ENCODE peak calls at places on chromosome 20, in seven cellular contexts. M is Calu3, D is psoas muscle, R is left lung, E is K562, I is fibroblast of the aortic adventitia, G is neural crest cell. A is an unnamed sample.

GRCh38 chr20:47607208-47607613 is 105.5 kb downstream of the NCOA3 start:
- DNase-seq in I (peak; percentile 69), D (no peak), G (no peak), M (no peak), R (no peak), E (peak; percentile 66), A (no peak)

GRCh38 chr20:24098886-24099285 is 110.3 kb upstream of the GGTLC1 start:
- DNase-seq in D (no peak), E (no peak), R (no peak), M (no peak), I (peak; percentile 66), G (no peak), A (no peak)

GRCh38 chr20:53723045-53723444 is 129.4 kb upstream of the ZNF217 start:
- DNase-seq in G (no peak), R (no peak), E (no peak), I (no peak), M (no peak), D (no peak), A (no peak)

GRCh38 chr20:38633577-38634093 is 32.0 kb downstream of the ARHGAP40 start:
- DNase-seq in M (peak; percentile 84), E (peak; percentile 82), G (peak; percentile 82), D (no peak), I (peak; percentile 36), R (no peak), A (peak; percentile 67)

GRCh38 chr20:52031574-52032303 is 159.8 kb downstream of the ZFP64 start:
- DNase-seq in E (no peak), G (no peak), R (no peak), M (no peak), I (peak; percentile 33), D (no peak), A (no peak)

GRCh38 chr20:53834044-53834442 is 236.4 kb downstream of the BCAS1 start:
- DNase-seq in M (no peak), G (no peak), D (no peak), E (no peak), R (no peak), I (no peak), A (peak; percentile 56)

GRCh38 chr20:23407770-23408467 is 13.4 kb downstream of the NAPB start:
- DNase-seq in R (no peak), G (no peak), M (no peak), I (no peak), D (no peak), E (no peak), A (peak; percentile 62)

GRCh38 chr20:13524339-13524738 is 114.4 kb downstream of the TASP1 start:
- DNase-seq in R (no peak), I (no peak), D (no peak), G (no peak), E (no peak), M (no peak), A (no peak)

GRCh38 chr20:49889245-49889942 is 25.9 kb downstream of the SPATA2 start:
- DNase-seq in D (no peak), M (no peak), R (no peak), G (no peak), E (no peak), I (no peak), A (no peak)

GRCh38 chr20:29876911-29877285 is 1380.6 kb upstream of the DEFB115 start:
- DNase-seq in G (no peak), E (no peak), D (no peak), I (no peak), R (no peak), M (no peak), A (no peak)

GRCh38 chr20:2178328-2179232 is 77.0 kb downstream of the STK35 start:
- DNase-seq in E (peak; percentile 6), G (no peak), D (no peak), R (no peak), I (peak; percentile 14), M (no peak), A (no peak)

GRCh38 chr20:63366658-63367360 is 5.7 kb upstream of the CHRNA4 start:
- DNase-seq in R (no peak), I (no peak), E (no peak), D (no peak), M (no peak), G (no peak), A (no peak)

GRCh38 chr20:54062812-54063280 is 7.5 kb downstream of the BCAS1 start:
- DNase-seq in M (peak; percentile 33), I (peak; percentile 65), E (peak; percentile 62), G (no peak), R (no peak), D (no peak), A (peak; percentile 73)

GRCh38 chr20:47298624-47299023 is 57.9 kb downstream of the ZMYND8 start:
- DNase-seq in D (no peak), G (no peak), M (no peak), I (no peak), E (no peak), R (no peak), A (no peak)

GRCh38 chr20:17059465-17059864 is 167.4 kb upstream of the PCSK2 start:
- DNase-seq in M (no peak), E (no peak), I (no peak), R (peak; percentile 44), G (no peak), D (no peak), A (no peak)

GRCh38 chr20:37379967-37380828 is 34.3 kb downstream of the SRC start:
- DNase-seq in E (peak; percentile 39), M (no peak), G (no peak), D (no peak), I (peak; percentile 32), R (peak; percentile 29), A (no peak)

GRCh38 chr20:35595456-35595855 is 20.2 kb upstream of the SPAG4 start:
- DNase-seq in G (no peak), E (no peak), D (no peak), R (peak; percentile 22), M (no peak), I (no peak), A (no peak)

GRCh38 chr20:49466114-49466912 is 16.2 kb downstream of the KCNB1 start:
- DNase-seq in D (no peak), G (no peak), I (no peak), E (no peak), M (no peak), R (no peak), A (no peak)

GRCh38 chr20:57772349-57772964 is 62.6 kb upstream of the PMEPA1 start:
- DNase-seq in G (no peak), I (peak; percentile 35), E (peak; percentile 24), D (no peak), R (peak; percentile 56), M (peak; percentile 66), A (peak; percentile 26)

GRCh38 chr20:62758226-62758912 is 37.9 kb upstream of the MRGBP start:
- DNase-seq in M (no peak), G (no peak), I (no peak), E (no peak), R (no peak), D (peak; percentile 8), A (no peak)

GRCh38 chr20:23143098-23143497 is 57.0 kb upstream of the CD93 start:
- DNase-seq in G (no peak), M (peak; percentile 23), E (peak; percentile 85), R (peak; percentile 80), I (peak; percentile 75), D (peak; percentile 68), A (peak; percentile 57)

GRCh38 chr20:50729925-50730764 is 1.2 kb upstream of the PARD6B start:
- DNase-seq in R (no peak), D (no peak), M (peak; percentile 48), E (peak; percentile 47), I (peak; percentile 28), G (no peak), A (no peak)

GRCh38 chr20:59255256-59255655 is 45.2 kb upstream of the EDN3 start:
- DNase-seq in I (no peak), M (no peak), D (no peak), R (no peak), E (no peak), G (no peak), A (no peak)

GRCh38 chr20:59253325-59253724 is 47.1 kb upstream of the EDN3 start:
- DNase-seq in M (no peak), G (no peak), D (no peak), E (no peak), R (no peak), I (no peak), A (no peak)

GRCh38 chr20:59250293-59250692 is 50.1 kb upstream of the EDN3 start:
- DNase-seq in R (no peak), E (no peak), D (no peak), I (no peak), G (no peak), M (no peak), A (no peak)

GRCh38 chr20:59258103-59258705 is 42.2 kb upstream of the EDN3 start:
- DNase-seq in G (no peak), I (no peak), M (no peak), R (no peak), D (no peak), E (no peak), A (no peak)

GRCh38 chr20:59253779-59254319 is 46.6 kb upstream of the EDN3 start:
- DNase-seq in E (no peak), I (no peak), G (no peak), M (no peak), R (no peak), D (no peak), A (no peak)
- TF ChIP-seq CTCF in E (peak; percentile 10), I (no peak), G (no peak), M (no peak), R (no peak), D (no peak), A (no peak)

DNA sequence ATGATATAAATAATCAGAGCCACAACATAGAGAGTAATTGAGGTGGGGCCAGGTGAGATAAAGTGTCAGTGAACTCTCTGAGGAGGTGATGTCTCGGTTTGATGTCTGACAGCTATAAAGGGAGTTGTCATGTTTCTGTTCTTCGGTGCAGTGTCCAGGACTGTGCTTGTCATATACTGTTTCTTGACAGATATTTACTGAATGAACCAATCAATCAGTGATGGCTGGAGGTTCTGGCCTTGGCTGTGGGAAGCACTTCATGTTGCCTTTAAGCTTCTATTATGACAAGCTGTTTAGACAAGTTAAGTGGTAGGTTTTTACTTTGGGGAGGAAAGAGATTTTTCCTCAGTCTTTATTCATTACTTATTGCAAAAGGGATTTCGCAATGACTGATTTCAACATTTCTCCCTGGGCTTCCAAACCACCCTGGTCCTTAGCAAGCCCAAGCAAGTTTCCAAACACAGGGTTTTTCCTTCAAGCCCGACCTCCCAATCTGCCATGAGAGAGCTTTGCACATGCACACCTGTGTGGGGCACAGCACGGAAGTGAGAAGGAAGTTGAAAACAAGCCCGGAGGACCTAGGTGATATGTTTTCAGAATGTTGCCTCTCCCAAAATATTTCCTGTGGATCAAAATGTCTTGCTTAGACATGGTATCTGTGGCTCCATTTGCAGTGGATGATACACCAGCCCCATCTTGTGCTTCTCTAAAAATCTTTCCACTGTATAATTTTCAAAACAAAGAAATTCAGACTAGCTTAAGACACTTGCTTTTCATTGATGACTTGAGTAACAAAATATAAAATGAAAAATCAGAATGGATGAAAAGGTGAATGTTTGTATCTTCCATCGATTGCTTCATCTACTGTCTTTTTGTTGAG is 567.3 kb upstream of the BTBD3 start:
- DNase-seq in M (no peak), E (no peak), R (no peak), D (no peak), G (peak; percentile 4), I (peak; percentile 86), A (no peak)
- TF ChIP-seq CTCF in M (no peak), E (no peak), R (no peak), D (no peak), G (no peak), I (no peak), A (no peak)

GRCh38 chr20:19022791-19023448 is 189.5 kb upstream of the SLC24A3 start:
- DNase-seq in I (no peak), E (no peak), G (no peak), M (no peak), D (no peak), R (no peak), A (no peak)
- TF ChIP-seq CTCF in I (no peak), E (no peak), G (no peak), M (no peak), D (no peak), R (no peak), A (no peak)

GRCh38 chr20:11906626-11907480 is 10.8 kb upstream of the BTBD3 start:
- DNase-seq in E (no peak), D (no peak), I (no peak), R (no peak), M (no peak), G (no peak), A (no peak)
- TF ChIP-seq CTCF in E (no peak), D (no peak), I (no peak), R (no peak), M (no peak), G (no peak), A (no peak)

A was measured in GM12865.